ENCODE peak calls at places on chromosomes 7 and 10, in six cellular contexts. One of them, this sample, is unnamed.

GRCh38 chr7:100208911-100209408 is 10.8 kb upstream of the PVRIG start:
- DNase-seq in SK-MEL-5: no peak
- DNase-seq in AML-193: no peak
- DNase-seq in HL-60: no peak
- DNase-seq in T-helper 2 cell: peak
- DNase-seq in GM19239: peak
- DNase-seq in this sample: no peak

GRCh38 chr7:2198206-2198605 is 34.5 kb downstream of the MAD1L1 start:
- DNase-seq in T-helper 2 cell: no peak
- DNase-seq in AML-193: no peak
- DNase-seq in HL-60: no peak
- DNase-seq in SK-MEL-5: no peak
- DNase-seq in GM19239: no peak
- DNase-seq in this sample: no peak

GRCh38 chr7:15490261-15490660 is 71.6 kb downstream of the AGMO start:
- DNase-seq in AML-193: no peak
- DNase-seq in GM19239: no peak
- DNase-seq in SK-MEL-5: peak
- DNase-seq in HL-60: no peak
- DNase-seq in T-helper 2 cell: no peak
- DNase-seq in this sample: no peak

GRCh38 chr10:90197766-90198165 is 496.4 kb downstream of the KIF20B start:
- DNase-seq in GM19239: no peak
- DNase-seq in T-helper 2 cell: no peak
- DNase-seq in AML-193: no peak
- DNase-seq in HL-60: no peak
- DNase-seq in SK-MEL-5: no peak
- DNase-seq in this sample: no peak

GRCh38 chr7:20310963-20311742 is 19.5 kb upstream of the ITGB8 start:
- DNase-seq in SK-MEL-5: peak
- DNase-seq in GM19239: no peak
- DNase-seq in T-helper 2 cell: peak
- DNase-seq in AML-193: peak
- DNase-seq in HL-60: no peak
- DNase-seq in this sample: no peak

GRCh38 chr10:132938472-132939329 is 3.7 kb downstream of the CFAP46 start:
- DNase-seq in AML-193: no peak
- DNase-seq in SK-MEL-5: peak
- DNase-seq in T-helper 2 cell: no peak
- DNase-seq in GM19239: no peak
- DNase-seq in HL-60: peak
- DNase-seq in this sample: no peak

GRCh38 chr10:78203915-78204818 is 170.5 kb downstream of the RPS24 start:
- DNase-seq in T-helper 2 cell: no peak
- DNase-seq in GM19239: no peak
- DNase-seq in SK-MEL-5: no peak
- DNase-seq in HL-60: no peak
- DNase-seq in AML-193: no peak
- DNase-seq in this sample: no peak

GRCh38 chr7:101156866-101157589 is 2.8 kb downstream of the AP1S1 start:
- DNase-seq in HL-60: no peak
- DNase-seq in GM19239: no peak
- DNase-seq in SK-MEL-5: no peak
- DNase-seq in AML-193: no peak
- DNase-seq in T-helper 2 cell: no peak
- DNase-seq in this sample: no peak

GRCh38 chr7:117005449-117005848 is 52.1 kb downstream of the ST7 start:
- DNase-seq in T-helper 2 cell: no peak
- DNase-seq in SK-MEL-5: no peak
- DNase-seq in HL-60: no peak
- DNase-seq in AML-193: no peak
- DNase-seq in GM19239: no peak
- DNase-seq in this sample: no peak

This sample was measured in T-helper 22 cell.